ENCODE peak calls at places on chromosomes 2 and 18, in four cellular contexts. C is fibroblast of lung, D is GM12878, N is GM23338. X is an unnamed sample. For H4K20me1 and H3K4me1, the result is how much of the 10 kb centered on the place peaks cover.

GRCh38 chr18:47870605-47871004 is 59.9 kb downstream of the SMAD2 start:
- DNase-seq in C (no peak), D (no peak), N (no peak), X (peak)

GRCh38 chr18:23933407-23933806 is 81.1 kb upstream of the TTC39C start:
- DNase-seq in C (peak), D (no peak), N (no peak), X (peak)

GRCh38 chr18:42029100-42029499 is 74.1 kb downstream of the PIK3C3 start:
- DNase-seq in C (no peak), D (no peak), N (no peak), X (no peak)

GRCh38 chr2:133407341-133407740 is 160.9 kb downstream of the NCKAP5 start:
- DNase-seq in C (no peak), D (no peak), N (no peak), X (no peak)

GRCh38 chr2:71617266-71617665 is 163.9 kb downstream of the DYSF start:
- DNase-seq in C (no peak), D (no peak), N (no peak), X (no peak)

GRCh38 chr2:161423351-161424178 is 7.5 kb downstream of the TBR1 start:
- DNase-seq in C (peak), D (no peak), N (peak), X (no peak)

GRCh38 chr2:215359576-215359922 is 47.7 kb downstream of the ATIC start:
- DNase-seq in C (no peak), D (no peak), N (no peak), X (no peak)

GRCh38 chr2:64786343-64787018 is 132.8 kb upstream of the SERTAD2 start:
- DNase-seq in C (no peak), D (no peak), N (no peak), X (no peak)

GRCh38 chr2:75356857-75357256 is 157.5 kb upstream of the TACR1 start:
- DNase-seq in C (no peak), D (no peak), N (no peak), X (no peak)

GRCh38 chr18:62200121-62200914 is 13.3 kb downstream of the RELCH start:
- DNase-seq in C (peak), D (no peak), N (no peak), X (no peak)

GRCh38 chr2:200618590-200619021 is 32.8 kb downstream of the AOX1 start:
- DNase-seq in C (peak), D (no peak), N (no peak), X (peak)

GRCh38 chr2:96771792-96772618 is 11.3 kb downstream of the CNNM4 start:
- DNase-seq in C (no peak), D (no peak), N (no peak), X (peak)

DNA sequence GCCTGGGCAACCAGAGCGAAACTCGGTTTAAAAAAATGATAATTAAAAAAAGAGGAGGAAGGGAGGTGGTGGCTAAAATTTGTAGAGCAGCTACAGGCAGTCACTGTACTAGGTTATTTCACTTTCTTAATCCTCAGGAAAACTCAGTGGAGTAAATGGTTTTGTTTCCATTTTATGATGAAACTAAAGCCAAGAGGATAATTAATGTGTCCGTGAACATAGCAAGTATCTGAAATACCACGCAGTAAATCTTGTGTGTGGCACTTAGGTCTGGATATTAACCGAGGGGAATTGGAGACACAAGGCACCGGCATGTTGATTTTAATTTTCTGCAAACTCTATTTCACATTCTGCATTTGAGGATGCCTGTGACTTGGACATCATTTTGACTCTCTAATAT is 14.5 kb downstream of the SH3BP4 start:
- DNase-seq in C (no peak), D (no peak), N (no peak), X (no peak)
- H4K20me1 ChIP-seq in C (under half), D (under half), N (half or more), X (under half)

GRCh38 chr2:69692424-69692823 is 48.9 kb upstream of the AAK1 start:
- DNase-seq in C (peak), D (no peak), N (no peak), X (peak)
- H3K4me1 ChIP-seq in C (under half), D (under half), N (under half), X (under half)

GRCh38 chr2:21804151-21804550 is 680.4 kb downstream of the TDRD15 start:
- DNase-seq in C (no peak), D (no peak), N (no peak), X (no peak)

GRCh38 chr2:21803550-21803949 is 679.8 kb downstream of the TDRD15 start:
- DNase-seq in C (no peak), D (no peak), N (no peak), X (no peak)

GRCh38 chr2:21800356-21800755 is 676.6 kb downstream of the TDRD15 start:
- DNase-seq in C (no peak), D (no peak), N (no peak), X (no peak)
- H3K4me2 ChIP-seq in C (no peak), D (no peak), N (no peak), X (no peak)

GRCh38 chr2:73998451-73998850 is 13.7 kb downstream of the TET3 start:
- DNase-seq in C (no peak), D (no peak), N (no peak), X (no peak)
- H4K20me1 ChIP-seq in C (under half), D (under half), N (under half), X (half or more)

GRCh38 chr2:42117182-42117579 is 52.0 kb upstream of the EML4 start:
- DNase-seq in C (no peak), D (no peak), N (no peak), X (no peak)

GRCh38 chr2:42117923-42118758 is 51.0 kb upstream of the EML4 start:
- DNase-seq in C (peak), D (peak), N (peak), X (peak)

GRCh38 chr2:42118759-42119569 is 50.2 kb upstream of the EML4 start:
- DNase-seq in C (peak), D (no peak), N (no peak), X (no peak)

GRCh38 chr2:42115588-42115987 is 53.6 kb upstream of the EML4 start:
- DNase-seq in C (no peak), D (no peak), N (no peak), X (no peak)

GRCh38 chr2:42116195-42117181 is 52.7 kb upstream of the EML4 start:
- DNase-seq in C (peak), D (no peak), N (no peak), X (peak)
- H3K4me1 ChIP-seq in C (under half), D (under half), N (under half), X (under half)

GRCh38 chr2:183034806-183035205 is 3.5 kb downstream of the NCKAP1 start:
- DNase-seq in C (peak), D (no peak), N (peak), X (no peak)
- H3K4me2 ChIP-seq in C (peak), D (no peak), N (peak), X (peak)

DNA sequence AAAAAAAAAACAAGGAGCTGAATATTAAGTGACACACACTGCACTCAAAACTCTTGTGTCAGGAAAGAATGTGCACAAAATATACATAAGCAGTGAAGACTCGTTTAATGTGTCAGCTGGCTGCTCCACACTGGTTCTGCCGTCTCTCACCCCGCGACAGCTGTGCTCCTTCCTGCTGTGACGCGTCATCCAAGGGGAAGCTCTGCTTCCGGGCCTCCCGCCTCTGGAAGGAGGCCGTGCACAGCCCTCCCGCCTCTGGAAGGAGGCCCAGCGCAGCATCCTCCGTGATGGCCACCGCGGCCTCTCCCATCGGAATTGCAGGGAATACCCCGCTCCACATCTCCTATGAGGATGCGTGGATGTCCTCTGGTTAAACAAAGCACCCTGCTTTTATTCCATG is 151.0 kb downstream of the HDAC4 start:
- DNase-seq in C (peak), D (no peak), N (no peak), X (no peak)
- H4K20me1 ChIP-seq in C (under half), D (under half), N (under half), X (under half)

GRCh38 chr2:160417745-160418397 is 75.7 kb downstream of the RBMS1 start:
- DNase-seq in C (peak), D (no peak), N (peak), X (peak)
- H3K4me1 ChIP-seq in C (under half), D (under half), N (under half), X (half or more)

DNA sequence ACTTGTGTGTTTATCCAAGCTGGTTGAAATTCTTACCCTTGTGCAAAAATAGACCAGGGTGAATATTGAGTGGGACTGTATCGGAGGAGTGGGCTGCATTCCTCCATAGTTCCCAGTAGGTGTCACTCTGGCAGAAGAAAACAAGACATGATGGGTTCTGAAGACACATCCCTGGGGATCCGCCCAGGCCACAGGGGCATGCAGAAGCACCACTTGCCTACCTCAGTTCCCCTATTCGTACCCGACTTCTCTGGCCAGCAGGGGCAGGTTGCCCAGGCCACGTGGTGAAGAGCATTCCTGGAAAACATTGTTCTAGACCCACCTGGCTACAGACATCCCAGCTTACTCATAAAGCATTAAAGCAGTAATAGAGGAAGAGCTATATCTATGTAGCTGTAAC is 168.2 kb downstream of the FAM210A start:
- DNase-seq in C (peak), D (no peak), N (peak), X (peak)
- H3K4me2 ChIP-seq in C (no peak), D (peak), N (no peak), X (no peak)

GRCh38 chr2:210517169-210517693 is 39.2 kb upstream of the CPS1 start:
- DNase-seq in C (no peak), D (no peak), N (no peak), X (no peak)

GRCh38 chr2:210515911-210516310 is 39.4 kb upstream of the LANCL1 start:
- DNase-seq in C (no peak), D (no peak), N (no peak), X (no peak)

GRCh38 chr2:210522399-210522798 is 34.0 kb upstream of the CPS1 start:
- DNase-seq in C (no peak), D (no peak), N (no peak), X (no peak)

GRCh38 chr2:210523650-210524289 is 32.6 kb upstream of the CPS1 start:
- DNase-seq in C (no peak), D (no peak), N (no peak), X (no peak)

GRCh38 chr2:210519594-210519993 is 36.8 kb upstream of the CPS1 start:
- DNase-seq in C (peak), D (no peak), N (no peak), X (no peak)
- H4K20me1 ChIP-seq in C (under half), D (under half), N (under half), X (under half)

X was measured in PC-3.